ENCODE peak calls at places on chromosome 6, in six cellular contexts. R is coronary artery, N is A549, F is foreskin fibroblast, S is PC-3, U is OCI-LY7. M is an unnamed sample.

GRCh38 chr6:168116975-168117899 is 38.2 kb upstream of the FRMD1 start:
- DNase-seq in F (no peak), N (no peak), U (no peak), R (peak), S (no peak), M (no peak)

GRCh38 chr6:81772741-81773140 is 20.3 kb upstream of the TENT5A start:
- DNase-seq in R (no peak), N (no peak), F (peak), S (peak), U (no peak), M (no peak)

GRCh38 chr6:131911951-131912350 is 39.2 kb downstream of the CCN2 start:
- DNase-seq in F (no peak), N (no peak), U (no peak), S (no peak), R (no peak), M (no peak)

GRCh38 chr6:15327271-15327670 is 81.4 kb downstream of the JARID2 start:
- DNase-seq in S (peak), F (no peak), R (no peak), N (peak), U (peak), M (no peak)

GRCh38 chr6:170140129-170140528 is 150.7 kb downstream of the DLL1 start:
- DNase-seq in N (no peak), F (no peak), R (peak), S (no peak), U (no peak), M (no peak)

GRCh38 chr6:132919028-132919427 is 104.7 kb downstream of the RPS12 start:
- DNase-seq in N (no peak), S (no peak), U (no peak), R (no peak), F (peak), M (no peak)

GRCh38 chr6:76124010-76124409 is 51.5 kb upstream of the IMPG1 start:
- DNase-seq in N (no peak), F (no peak), S (no peak), U (no peak), R (no peak), M (no peak)

GRCh38 chr6:27837636-27838512 is 74.3 kb downstream of the OR2B2 start:
- DNase-seq in U (peak), N (peak), S (peak), R (peak), F (peak), M (peak)

GRCh38 chr6:132322398-132322797 is 78.9 kb downstream of the MOXD1 start:
- DNase-seq in N (no peak), U (no peak), F (peak), S (no peak), R (no peak), M (no peak)

GRCh38 chr6:89950879-89951391 is 56.7 kb downstream of the GJA10 start:
- DNase-seq in S (peak), U (no peak), F (no peak), R (no peak), N (no peak), M (no peak)

GRCh38 chr6:8574311-8574710 is 139.0 kb upstream of the SLC35B3 start:
- DNase-seq in R (no peak), N (no peak), S (no peak), F (no peak), U (no peak), M (no peak)

GRCh38 chr6:96499781-96500180 is 21.8 kb upstream of the UFL1 start:
- DNase-seq in R (no peak), U (peak), N (no peak), S (no peak), F (no peak), M (no peak)

GRCh38 chr6:44100088-44100550 is 27.1 kb downstream of the MRPL14 start:
- DNase-seq in N (peak), S (peak), U (peak), F (peak), R (no peak), M (no peak)

GRCh38 chr6:68427630-68428029 is 207.5 kb upstream of the ADGRB3 start:
- DNase-seq in R (no peak), N (no peak), S (peak), F (peak), U (no peak), M (peak)

GRCh38 chr6:21240709-21241108 is 352.8 kb upstream of the SOX4 start:
- DNase-seq in F (peak), S (no peak), U (no peak), N (no peak), R (no peak), M (no peak)

GRCh38 chr6:129417416-129418086 is 292.4 kb downstream of the ARHGAP18 start:
- DNase-seq in F (no peak), U (no peak), S (no peak), N (no peak), R (no peak), M (no peak)

GRCh38 chr6:31972709-31973350 is 892 bp upstream of the DXO start:
- DNase-seq in U (no peak), N (no peak), S (no peak), F (peak), R (no peak), M (no peak)

GRCh38 chr6:7646394-7646793 is 56.4 kb downstream of the SNRNP48 start:
- DNase-seq in N (no peak), U (no peak), F (peak), R (no peak), S (no peak), M (no peak)

GRCh38 chr6:130482645-130483390 is 117.0 kb downstream of the TMEM200A start:
- DNase-seq in S (peak), U (no peak), R (no peak), F (peak), N (no peak), M (peak)

GRCh38 chr6:139894271-139894670 is 519.8 kb upstream of the CITED2 start:
- DNase-seq in R (no peak), U (no peak), F (no peak), N (no peak), S (no peak), M (no peak)

GRCh38 chr6:31870385-31870921 is 7.8 kb upstream of the NEU1 start:
- DNase-seq in R (no peak), N (no peak), U (no peak), S (no peak), F (no peak), M (no peak)

GRCh38 chr6:53979468-53980067 is 131.7 kb upstream of the MLIP start:
- DNase-seq in N (peak), U (peak), R (no peak), S (peak), F (peak), M (no peak)

GRCh38 chr6:82589509-82590206 is 226.0 kb downstream of the TPBG start:
- DNase-seq in F (peak), S (peak), R (no peak), U (peak), N (peak), M (peak)

GRCh38 chr6:71139249-71139648 is 149.4 kb upstream of the OGFRL1 start:
- DNase-seq in S (peak), U (no peak), F (peak), R (no peak), N (no peak), M (peak)

GRCh38 chr6:43767553-43768505 is 2.2 kb upstream of the VEGFA start:
- DNase-seq in U (no peak), R (no peak), S (no peak), N (no peak), F (no peak), M (no peak)

GRCh38 chr6:128630213-128630612 is 109.8 kb upstream of the PTPRK start:
- DNase-seq in S (peak), U (no peak), F (no peak), R (no peak), N (no peak), M (no peak)

GRCh38 chr6:83592770-83593394 is 80.5 kb downstream of the PRSS35 start:
- DNase-seq in F (peak), R (no peak), N (peak), U (peak), S (peak), M (no peak)

GRCh38 chr6:14001329-14002012 is 76.7 kb downstream of the RNF182 start:
- DNase-seq in N (peak), R (no peak), U (no peak), F (peak), S (peak), M (peak)

GRCh38 chr6:165889636-165890403 is 226.8 kb upstream of the PDE10A start:
- DNase-seq in U (peak), F (peak), N (no peak), R (no peak), S (peak), M (peak)

GRCh38 chr6:107064579-107065065 is 36.6 kb downstream of the MTRES1 start:
- DNase-seq in F (peak), U (no peak), N (no peak), S (peak), R (no peak), M (peak)

GRCh38 chr6:39189915-39190544 is 39.2 kb downstream of the KCNK5 start:
- DNase-seq in N (peak), F (no peak), S (peak), U (peak), R (no peak), M (no peak)

GRCh38 chr6:111761783-111762312 is 111.4 kb downstream of the FYN start:
- DNase-seq in F (no peak), N (no peak), S (no peak), R (no peak), U (peak), M (no peak)

GRCh38 chr6:167162591-167162990 is 4.8 kb upstream of the GPR31 start:
- DNase-seq in F (no peak), N (no peak), U (no peak), S (no peak), R (no peak), M (no peak)

GRCh38 chr6:14452567-14453527 is 335.3 kb downstream of the CD83 start:
- DNase-seq in U (no peak), S (no peak), N (no peak), F (no peak), R (no peak), M (no peak)

GRCh38 chr6:157596886-157597285 is 215.9 kb downstream of the ZDHHC14 start:
- DNase-seq in F (peak), N (no peak), S (no peak), R (no peak), U (no peak), M (no peak)

GRCh38 chr6:52649521-52649920 is 21.4 kb upstream of the TMEM14A start:
- DNase-seq in R (no peak), S (no peak), N (no peak), F (peak), U (no peak), M (no peak)

GRCh38 chr6:44377971-44378370 is 9.5 kb upstream of the CDC5L start:
- DNase-seq in R (no peak), N (no peak), S (peak), U (no peak), F (no peak), M (no peak)

GRCh38 chr6:135280375-135281136 is 99.4 kb downstream of the MYB start:
- DNase-seq in F (peak), U (peak), S (no peak), R (no peak), N (no peak), M (peak)

GRCh38 chr6:161134550-161135298 is 139.1 kb downstream of the AGPAT4 start:
- DNase-seq in S (peak), U (no peak), R (no peak), F (no peak), N (no peak), M (no peak)

GRCh38 chr6:33073431-33073871 is at the start of gene HLA-DPA1:
- DNase-seq in F (peak), R (no peak), N (peak), S (peak), U (peak), M (no peak)
- H3K4me3 ChIP-seq in F (no peak), R (peak), N (no peak), S (no peak), U (peak), M (no peak)

GRCh38 chr6:150761771-150762170 is 103.7 kb upstream of the MTHFD1L start:
- DNase-seq in S (no peak), N (no peak), R (no peak), F (no peak), U (no peak), M (peak)
- TF ChIP-seq CTCF in S (no peak), N (no peak), R (no peak), F (no peak), U (no peak), M (no peak)

GRCh38 chr6:4367643-4368042 is 232.3 kb upstream of the ECI2 start:
- DNase-seq in R (no peak), S (no peak), F (no peak), U (no peak), N (no peak), M (no peak)

GRCh38 chr6:4371207-4371921 is 236.0 kb upstream of the ECI2 start:
- DNase-seq in N (no peak), S (no peak), F (peak), U (no peak), R (no peak), M (no peak)

GRCh38 chr6:4370066-4370465 is 234.7 kb upstream of the ECI2 start:
- DNase-seq in R (no peak), S (peak), U (no peak), N (peak), F (peak), M (peak)

GRCh38 chr6:4368649-4369048 is 233.3 kb upstream of the ECI2 start:
- DNase-seq in S (no peak), N (no peak), F (no peak), U (no peak), R (no peak), M (no peak)

GRCh38 chr6:4369616-4370015 is 234.2 kb upstream of the ECI2 start:
- DNase-seq in S (peak), U (no peak), R (no peak), N (no peak), F (peak), M (peak)
- H3K4me3 ChIP-seq in S (peak), U (no peak), R (no peak), N (no peak), F (no peak), M (no peak)

DNA sequence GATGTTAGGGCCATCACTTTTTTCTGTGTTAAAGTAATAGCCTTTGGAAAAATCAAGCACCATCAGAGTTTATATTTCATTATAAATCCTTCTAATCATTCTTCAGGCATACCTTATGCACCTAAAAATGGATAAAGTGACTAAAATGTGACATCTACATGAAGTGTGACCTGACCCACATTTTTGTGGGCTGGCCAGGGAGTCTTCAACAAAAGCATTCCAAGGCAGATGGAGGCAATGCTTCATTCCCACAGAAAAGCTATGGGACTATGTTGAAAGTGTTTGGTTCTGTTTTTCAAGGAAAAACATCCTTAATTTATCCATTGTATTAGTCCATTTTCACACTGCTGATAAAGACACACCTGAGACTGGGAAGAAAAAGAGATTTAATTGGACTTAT is 58.8 kb upstream of the LTV1 start:
- DNase-seq in U (no peak), F (no peak), S (no peak), N (no peak), R (no peak), M (no peak)
- TF ChIP-seq CTCF in U (no peak), F (no peak), S (no peak), N (no peak), R (no peak), M (no peak)

DNA sequence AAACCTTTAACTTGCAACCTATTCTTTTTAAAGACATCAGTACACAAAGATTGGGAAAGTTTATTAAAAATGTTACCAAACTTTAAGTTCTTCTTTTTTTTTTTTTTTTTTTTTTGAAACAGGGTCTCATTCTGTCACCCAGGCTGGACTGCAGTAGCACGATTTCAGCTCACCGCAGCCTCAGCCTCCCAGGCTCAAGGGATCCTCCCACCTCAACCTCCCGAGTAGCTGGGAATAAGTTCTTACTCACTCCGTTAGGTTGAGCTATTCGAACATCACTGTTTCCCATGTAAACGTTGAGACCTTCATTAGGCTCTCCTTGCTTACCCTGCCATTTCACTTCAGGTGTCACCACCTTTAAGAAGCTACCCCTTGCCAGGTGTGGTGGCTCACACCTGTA is 5.6 kb downstream of the MAP3K5 start:
- DNase-seq in F (no peak), S (no peak), U (no peak), N (no peak), R (no peak), M (no peak)
- H3K4me3 ChIP-seq in F (no peak), S (no peak), U (no peak), N (no peak), R (peak), M (no peak)

GRCh38 chr6:20006039-20006438 is 168.9 kb downstream of the ID4 start:
- DNase-seq in R (no peak), F (no peak), N (no peak), U (no peak), S (no peak), M (no peak)
- TF ChIP-seq CTCF in R (no peak), F (no peak), N (no peak), U (no peak), S (no peak), M (no peak)

M was measured in astrocyte of the cerebellum.